ENCODE peak calls at places on chromosomes 11 and 22, in six cellular contexts. C is right lobe of liver, G is dorsolateral prefrontal cortex, Z is heart right ventricle, P is neuronal stem cell, D is hepatocyte. O is an unnamed sample.

GRCh38 chr22:49042877-49043859 is 784.5 kb downstream of the BRD1 start:
- DNase-seq in C (no peak), G (no peak), Z (no peak), P (no peak), D (no peak), O (no peak)

GRCh38 chr11:130940706-130941105 is 24.4 kb upstream of the SNX19 start:
- DNase-seq in C (no peak), G (no peak), Z (no peak), P (no peak), D (no peak), O (peak; percentile 62)

GRCh38 chr11:62416596-62416995 is 2.2 kb upstream of the SCGB1A1 start:
- DNase-seq in C (no peak), G (no peak), Z (no peak), P (no peak), D (no peak), O (no peak)

GRCh38 chr22:19463491-19464469 is 15.2 kb downstream of the UFD1 start:
- DNase-seq in C (no peak), G (no peak), Z (peak; percentile 56), P (no peak), D (no peak), O (peak; percentile 90)

GRCh38 chr11:73645570-73645969 is 811 bp upstream of the PLEKHB1 start:
- DNase-seq in C (no peak), G (no peak), Z (no peak), P (no peak), D (no peak), O (no peak)

GRCh38 chr22:48892571-48893287 is 934.9 kb downstream of the BRD1 start:
- DNase-seq in C (peak; percentile 37), G (no peak), Z (no peak), P (no peak), D (no peak), O (no peak)

GRCh38 chr22:44107341-44107740 is 73.4 kb upstream of the PARVG start:
- DNase-seq in C (peak; percentile 18), G (no peak), Z (no peak), P (no peak), D (no peak), O (no peak)

GRCh38 chr11:8886332-8886731 is 24.7 kb upstream of the AKIP1 start:
- DNase-seq in C (no peak), G (no peak), Z (no peak), P (no peak), D (no peak), O (no peak)

GRCh38 chr11:118820412-118821357 is 29.7 kb upstream of the DDX6 start:
- DNase-seq in C (peak; percentile 94), G (peak; percentile 32), Z (peak; percentile 79), P (no peak), D (peak; percentile 11), O (peak; percentile 73)

GRCh38 chr11:4672470-4672869 is 25.2 kb downstream of the OR51E2 start:
- DNase-seq in C (no peak), G (no peak), Z (no peak), P (no peak), D (no peak), O (no peak)

GRCh38 chr11:7592706-7593105 is 78.9 kb downstream of the PPFIBP2 start:
- DNase-seq in C (peak; percentile 79), G (no peak), Z (peak; percentile 44), P (no peak), D (no peak), O (peak; percentile 88)

GRCh38 chr11:31802990-31803812 is 7.9 kb downstream of the PAX6 start:
- DNase-seq in C (no peak), G (no peak), Z (no peak), P (no peak), D (no peak), O (no peak)

GRCh38 chr11:65779919-65780769 is 632 bp downstream of the AP5B1 start:
- DNase-seq in C (peak; percentile 86), G (peak; percentile 60), Z (peak; percentile 82), P (peak; percentile 62), D (peak; percentile 93), O (peak; percentile 94)

GRCh38 chr11:819129-819931 is 616 bp downstream of the PNPLA2 start:
- DNase-seq in C (peak; percentile 97), G (peak; percentile 89), Z (peak; percentile 95), P (peak; percentile 87), D (peak; percentile 97), O (peak; percentile 98)

DNA sequence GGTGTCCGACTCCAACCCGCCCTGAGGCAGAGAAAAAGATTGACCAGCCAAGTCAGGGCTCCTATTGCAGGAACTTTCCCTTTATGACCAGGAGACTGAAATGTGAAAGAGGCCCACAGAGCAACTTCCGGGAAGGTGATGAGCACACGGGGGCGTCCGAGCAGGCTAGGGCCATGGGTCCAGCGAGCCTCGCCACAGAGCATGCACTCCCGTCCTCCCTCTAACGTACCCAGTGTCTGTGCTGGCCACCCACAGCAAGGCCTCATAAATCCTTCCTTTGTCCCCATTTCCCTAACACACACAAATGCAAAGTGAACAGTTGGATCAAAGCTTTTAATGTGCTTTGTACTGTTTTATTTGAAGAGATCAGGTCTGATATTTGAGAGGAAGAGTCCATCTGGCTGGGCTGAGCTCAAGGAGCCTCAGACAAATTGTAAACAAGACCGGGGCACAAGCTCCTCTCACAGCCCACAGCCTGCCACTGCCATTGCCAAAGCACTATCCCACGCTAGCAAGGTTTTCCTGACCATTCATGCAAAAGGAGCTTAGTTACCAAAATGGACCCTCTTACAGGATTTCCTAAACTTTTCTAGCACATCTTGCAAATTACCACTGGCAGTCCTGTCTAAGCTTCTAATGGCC is 44.2 kb downstream of the BLID start:
- DNase-seq in C (no peak), G (peak; percentile 34), Z (no peak), P (no peak), D (no peak), O (no peak)
- H3K27ac ChIP-seq in C (no peak overlapping the region), G (peak overlapping the region; percentile 24), Z (no peak overlapping the region), P (no peak overlapping the region), D (peak overlapping the region; percentile 30), O (peak overlapping the region; percentile 68)

GRCh38 chr11:69915501-69916250 is 96.5 kb upstream of the FGF3 start:
- DNase-seq in C (peak; percentile 83), G (peak; percentile 49), Z (peak; percentile 85), P (peak; percentile 80), D (peak; percentile 90), O (peak; percentile 76)
- H3K27ac ChIP-seq in C (peak overlapping the region; percentile 78), G (no peak overlapping the region), Z (peak overlapping the region; percentile 41), P (no peak overlapping the region), D (peak overlapping the region; percentile 35), O (peak overlapping the region; percentile 65)

DNA sequence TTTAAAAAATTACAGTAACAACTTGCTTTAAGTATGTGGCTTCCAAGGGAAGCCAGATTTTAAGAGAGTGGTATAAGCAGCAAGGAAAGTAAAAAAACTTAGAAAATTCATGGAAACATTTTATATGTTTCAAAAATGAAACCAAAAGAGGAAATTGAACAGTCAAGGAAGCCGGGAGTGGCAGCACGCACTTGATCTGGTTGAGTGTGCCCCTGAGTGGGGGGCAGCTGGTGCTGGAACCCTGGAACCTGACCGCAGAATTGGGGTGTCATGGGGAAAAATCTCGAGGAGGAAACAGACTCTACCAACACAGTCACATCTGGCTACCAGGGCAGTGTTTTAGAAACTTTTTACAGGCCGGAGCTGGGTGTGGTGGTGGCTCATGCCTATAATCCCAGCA is 14.0 kb downstream of the MICALL1 start:
- DNase-seq in C (no peak), G (no peak), Z (no peak), P (no peak), D (no peak), O (no peak)
- H3K27ac ChIP-seq in C (no peak overlapping the region), G (no peak overlapping the region), Z (no peak overlapping the region), P (no peak overlapping the region), D (no peak overlapping the region), O (no peak overlapping the region)

GRCh38 chr11:78313898-78314297 is 103.7 kb downstream of the GAB2 start:
- DNase-seq in C (no peak), G (no peak), Z (no peak), P (no peak), D (no peak), O (peak; percentile 9)

GRCh38 chr11:78315724-78316123 is 101.9 kb downstream of the GAB2 start:
- DNase-seq in C (no peak), G (no peak), Z (no peak), P (no peak), D (no peak), O (no peak)

GRCh38 chr11:78313181-78313788 is 104.3 kb downstream of the GAB2 start:
- DNase-seq in C (no peak), G (peak; percentile 51), Z (no peak), P (no peak), D (peak; percentile 31), O (peak; percentile 86)

GRCh38 chr11:78312712-78313111 is 104.9 kb downstream of the GAB2 start:
- DNase-seq in C (no peak), G (no peak), Z (no peak), P (no peak), D (no peak), O (no peak)

GRCh38 chr11:78314753-78315152 is 102.9 kb downstream of the GAB2 start:
- DNase-seq in C (no peak), G (no peak), Z (no peak), P (no peak), D (no peak), O (no peak)
- H3K27ac ChIP-seq in C (no peak overlapping the region), G (peak overlapping the region; percentile 58), Z (no peak overlapping the region), P (no peak overlapping the region), D (peak overlapping the region; percentile 23), O (no peak overlapping the region)

GRCh38 chr11:77592727-77593126 is 3.0 kb downstream of the AQP11 start:
- DNase-seq in C (no peak), G (no peak), Z (no peak), P (no peak), D (no peak), O (no peak)

GRCh38 chr11:77589181-77589520 is 602 bp upstream of the AQP11 start:
- DNase-seq in C (no peak), G (no peak), Z (no peak), P (no peak), D (no peak), O (no peak)

GRCh38 chr11:77589521-77590193 is at the start of gene AQP11:
- DNase-seq in C (peak; percentile 96), G (peak; percentile 67), Z (peak; percentile 86), P (peak; percentile 87), D (peak; percentile 95), O (peak; percentile 89)

GRCh38 chr11:77593883-77594282 is 4.1 kb downstream of the AQP11 start:
- DNase-seq in C (no peak), G (no peak), Z (no peak), P (no peak), D (no peak), O (no peak)

GRCh38 chr11:77590194-77590591 is 440 bp downstream of the AQP11 start:
- DNase-seq in C (peak; percentile 65), G (peak; percentile 76), Z (peak; percentile 30), P (peak; percentile 17), D (peak; percentile 66), O (peak; percentile 66)
- H3K27ac ChIP-seq in C (peak overlapping the region; percentile 21), G (peak overlapping the region; percentile 75), Z (no peak overlapping the region), P (no peak overlapping the region), D (peak overlapping the region; percentile 89), O (no peak overlapping the region)

GRCh38 chr22:41223535-41223934 is 17.2 kb downstream of the CHADL start:
- DNase-seq in C (peak; percentile 89), G (no peak), Z (no peak), P (no peak), D (no peak), O (no peak)
- H3K27ac ChIP-seq in C (no peak overlapping the region), G (no peak overlapping the region), Z (no peak overlapping the region), P (no peak overlapping the region), D (no peak overlapping the region), O (no peak overlapping the region)

GRCh38 chr11:12914401-12914912 is 94.7 kb upstream of the RASSF10 start:
- DNase-seq in C (no peak), G (peak; percentile 89), Z (peak; percentile 75), P (peak; percentile 64), D (peak; percentile 49), O (peak; percentile 86)
- H3K27ac ChIP-seq in C (no peak overlapping the region), G (peak overlapping the region; percentile 58), Z (no peak overlapping the region), P (no peak overlapping the region), D (no peak overlapping the region), O (peak overlapping the region; percentile 75)

GRCh38 chr22:20866716-20867115 is 7.9 kb downstream of the SNAP29 start:
- DNase-seq in C (no peak), G (no peak), Z (no peak), P (no peak), D (no peak), O (no peak)
- H3K27ac ChIP-seq in C (peak overlapping the region; percentile 91), G (no peak overlapping the region), Z (peak overlapping the region; percentile 80), P (no peak overlapping the region), D (peak overlapping the region; percentile 86), O (no peak overlapping the region)